ENCODE peak calls at places on chromosome 22, in seven cellular contexts. Y is psoas muscle; C is activated T-cell treated with anti-CD3 and anti-CD28 coated beads, Interleukin-2, amount 50 U/mL, for 72 hours; D is stimulated activated naive CD4-positive, alpha-beta T cell; U is Caki2; H is heart left ventricle; R is naive B cell. M is an unnamed sample.

GRCh38 chr22:46023558-46023981 is 46.6 kb upstream of the WNT7B start:
- DNase-seq in C (no peak), D (no peak), H (peak), Y (no peak), R (no peak), U (no peak), M (no peak)

GRCh38 chr22:17781319-17782031 is 7.2 kb upstream of the BID start:
- DNase-seq in Y (peak), H (no peak), R (no peak), C (peak), D (no peak), U (peak), M (peak)

GRCh38 chr22:32803020-32803758 is 1.7 kb downstream of the TIMP3 start:
- DNase-seq in C (no peak), D (no peak), U (peak), Y (peak), H (peak), R (no peak), M (no peak)

GRCh38 chr22:19060356-19061009 is 61.7 kb downstream of the DGCR2 start:
- DNase-seq in H (no peak), R (no peak), Y (no peak), U (peak), C (no peak), D (no peak), M (no peak)

GRCh38 chr22:47192106-47192650 is 429.7 kb downstream of the TBC1D22A start:
- DNase-seq in U (no peak), H (no peak), Y (peak), D (no peak), C (no peak), R (no peak), M (no peak)

GRCh38 chr22:36453266-36453607 is 28.2 kb downstream of the TXN2 start:
- DNase-seq in Y (no peak), R (peak), U (no peak), D (no peak), H (no peak), C (no peak), M (no peak)

GRCh38 chr22:47288640-47289039 is 526.2 kb downstream of the TBC1D22A start:
- DNase-seq in U (no peak), H (no peak), C (no peak), R (no peak), D (no peak), Y (no peak), M (no peak)

GRCh38 chr22:46043816-46044717 is 67.1 kb upstream of the WNT7B start:
- DNase-seq in H (peak), Y (peak), D (peak), U (no peak), C (peak), R (no peak), M (no peak)

GRCh38 chr22:38707346-38707745 is 1.6 kb downstream of the GTPBP1 start:
- DNase-seq in R (no peak), H (no peak), D (no peak), Y (no peak), C (no peak), U (peak), M (no peak)

GRCh38 chr22:43811777-43812148 is 342 bp downstream of the EFCAB6 start:
- DNase-seq in H (no peak), U (no peak), Y (no peak), D (no peak), C (no peak), R (no peak), M (no peak)

GRCh38 chr22:37331811-37332536 is 49.7 kb downstream of the CYTH4 start:
- DNase-seq in D (no peak), Y (no peak), H (no peak), U (peak), C (no peak), R (no peak), M (no peak)

GRCh38 chr22:47996446-47996857 is 1234.0 kb downstream of the TBC1D22A start:
- DNase-seq in H (no peak), C (no peak), Y (no peak), R (peak), D (no peak), U (no peak), M (no peak)

GRCh38 chr22:37623075-37624016 is 14.7 kb downstream of the GGA1 start:
- DNase-seq in H (peak), C (peak), R (peak), Y (peak), U (peak), D (peak), M (peak)

GRCh38 chr22:29031236-29031982 is 30.2 kb downstream of the C22orf31 start:
- DNase-seq in Y (peak), H (peak), C (no peak), R (no peak), U (peak), D (no peak), M (no peak)

GRCh38 chr22:34973926-34974325 is 92.0 kb upstream of the ISX start:
- DNase-seq in U (no peak), C (no peak), D (no peak), R (no peak), H (no peak), Y (no peak), M (no peak)

GRCh38 chr22:27651486-27651885 is 150.1 kb downstream of the MN1 start:
- DNase-seq in C (no peak), R (no peak), Y (peak), H (peak), D (no peak), U (no peak), M (no peak)

GRCh38 chr22:17864398-17865182 is 90.3 kb upstream of the BID start:
- DNase-seq in C (no peak), U (no peak), R (no peak), D (no peak), Y (no peak), H (no peak), M (no peak)

GRCh38 chr22:30340911-30341685 is 14.4 kb upstream of the TBC1D10A start:
- DNase-seq in R (no peak), H (peak), U (no peak), C (no peak), D (no peak), Y (peak), M (no peak)

GRCh38 chr22:29205598-29206371 is at the start of gene EMID1:
- DNase-seq in U (no peak), C (peak), Y (no peak), R (no peak), D (no peak), H (peak), M (peak)

GRCh38 chr22:39664485-39665200 is 94.1 kb downstream of the CACNA1I start:
- DNase-seq in R (no peak), H (no peak), U (no peak), D (peak), Y (no peak), C (peak), M (no peak)

GRCh38 chr22:37428649-37429586 is 1.6 kb upstream of the ELFN2 start:
- DNase-seq in D (peak), U (peak), R (peak), C (peak), H (no peak), Y (no peak), M (peak)

GRCh38 chr22:50604256-50604580 is 3.6 kb downstream of the MAPK8IP2 start:
- DNase-seq in H (no peak), Y (no peak), C (no peak), R (no peak), D (no peak), U (no peak), M (no peak)

GRCh38 chr22:50157976-50158375 is 12.6 kb upstream of the PANX2 start:
- DNase-seq in R (no peak), U (no peak), Y (no peak), H (no peak), C (no peak), D (no peak), M (no peak)

M was measured in naive thymus-derived CD8-positive, alpha-beta T cell.